ENCODE peak calls at places on chromosomes 3 and 15, in seven cellular contexts. K is GM12878, Y is HFFc6, M is AG04450, B is tibial nerve, P is AG09309, R is endothelial cell. I is an unnamed sample.

GRCh38 chr3:101244212-101244575 is 76.2 kb downstream of the IMPG2 start:
- DNase-seq in R (no peak), K (no peak), P (no peak), Y (no peak), B (no peak), M (no peak), I (no peak)

GRCh38 chr15:27847775-27848710 is 251.1 kb downstream of the OCA2 start:
- DNase-seq in Y (no peak), K (no peak), M (no peak), R (no peak), B (no peak), P (no peak), I (no peak)

GRCh38 chr15:39397883-39398282 is 183.0 kb upstream of the THBS1 start:
- DNase-seq in R (no peak), Y (no peak), M (no peak), B (no peak), P (no peak), K (no peak), I (no peak)

GRCh38 chr3:140777631-140778030 is 99.8 kb downstream of the TRIM42 start:
- DNase-seq in P (no peak), M (no peak), R (no peak), Y (no peak), K (no peak), B (no peak), I (no peak)

GRCh38 chr15:100722551-100723322 is 120.3 kb downstream of the ASB7 start:
- DNase-seq in Y (no peak), M (no peak), B (peak), P (no peak), R (no peak), K (no peak), I (no peak)

GRCh38 chr15:46946953-46947352 is 770.4 kb upstream of the SEMA6D start:
- DNase-seq in M (no peak), B (no peak), P (no peak), Y (no peak), R (no peak), K (no peak), I (no peak)

GRCh38 chr3:13277860-13278531 is 142.1 kb downstream of the NUP210 start:
- DNase-seq in M (no peak), Y (no peak), K (no peak), R (no peak), P (no peak), B (no peak), I (no peak)

GRCh38 chr15:60720493-60721231 is 241.7 kb upstream of the ICE2 start:
- DNase-seq in B (no peak), P (no peak), Y (no peak), R (no peak), M (no peak), K (peak), I (no peak)

GRCh38 chr3:185739264-185739701 is 85.6 kb downstream of the IGF2BP2 start:
- DNase-seq in M (no peak), R (no peak), Y (no peak), P (no peak), B (no peak), K (no peak), I (no peak)

GRCh38 chr3:52215351-52215750 is 10.1 kb downstream of the TLR9 start:
- DNase-seq in K (no peak), R (no peak), B (no peak), Y (no peak), P (no peak), M (no peak), I (no peak)

GRCh38 chr3:5071061-5071460 is 51.0 kb upstream of the ARL8B start:
- DNase-seq in K (no peak), P (peak), M (no peak), R (no peak), Y (peak), B (no peak), I (no peak)

GRCh38 chr15:53869044-53869805 is 109.0 kb upstream of the UNC13C start:
- DNase-seq in M (no peak), Y (peak), P (no peak), K (no peak), B (no peak), R (no peak), I (no peak)

GRCh38 chr3:151795276-151795675 is 18.6 kb upstream of the AADAC start:
- DNase-seq in P (peak), K (no peak), B (no peak), M (peak), Y (peak), R (no peak), I (no peak)

GRCh38 chr3:95588473-95588872 is 1225.9 kb upstream of the EPHA6 start:
- DNase-seq in M (no peak), R (no peak), K (no peak), P (no peak), Y (no peak), B (no peak), I (no peak)

GRCh38 chr3:165339753-165340152 is 143.6 kb upstream of the SLITRK3 start:
- DNase-seq in Y (no peak), R (no peak), P (no peak), B (no peak), K (no peak), M (no peak), I (no peak)

GRCh38 chr3:159620281-159620680 is 368.4 kb upstream of the IL12A start:
- DNase-seq in M (no peak), Y (peak), K (no peak), R (no peak), B (no peak), P (no peak), I (no peak)

GRCh38 chr3:169662215-169663070 is 1.1 kb downstream of the MECOM start:
- DNase-seq in R (peak), Y (peak), B (no peak), P (no peak), K (no peak), M (no peak), I (no peak)

GRCh38 chr3:48466386-48467109 is 20.0 kb downstream of the ATRIP start:
- DNase-seq in Y (no peak), B (no peak), K (no peak), M (no peak), R (no peak), P (no peak), I (no peak)

GRCh38 chr3:192130534-192131132 is 596.7 kb downstream of the FGF12 start:
- DNase-seq in R (peak), Y (peak), K (peak), B (peak), M (no peak), P (no peak), I (no peak)

GRCh38 chr3:52257911-52258310 is 12.4 kb downstream of the PPM1M start:
- DNase-seq in B (no peak), Y (no peak), P (no peak), M (no peak), K (no peak), R (no peak), I (no peak)

GRCh38 chr3:123642957-123643330 is 58.1 kb upstream of the HACD2 start:
- DNase-seq in B (no peak), M (no peak), K (no peak), R (no peak), Y (no peak), P (no peak), I (no peak)

GRCh38 chr15:45166792-45167630 is 20.8 kb downstream of the SHF start:
- DNase-seq in B (peak), Y (peak), K (peak), P (peak), M (peak), R (peak), I (peak)

GRCh38 chr15:100863406-100864198 is 16.0 kb upstream of the ALDH1A3 start:
- DNase-seq in K (no peak), R (no peak), P (no peak), M (peak), Y (no peak), B (no peak), I (no peak)

GRCh38 chr3:71268462-71268999 is 315.0 kb downstream of the FOXP1 start:
- DNase-seq in K (no peak), P (no peak), B (no peak), R (no peak), Y (no peak), M (no peak), I (no peak)

GRCh38 chr3:171986208-171986607 is 53.2 kb upstream of the FNDC3B start:
- DNase-seq in Y (no peak), R (no peak), K (no peak), M (no peak), P (no peak), B (no peak), I (no peak)

GRCh38 chr3:140103986-140104645 is 169.1 kb downstream of the CLSTN2 start:
- DNase-seq in K (no peak), P (no peak), R (no peak), Y (no peak), M (no peak), B (no peak), I (no peak)

GRCh38 chr15:85554852-85555521 is 174.6 kb downstream of the AKAP13 start:
- DNase-seq in M (no peak), R (no peak), P (no peak), Y (no peak), B (no peak), K (no peak), I (no peak)

GRCh38 chr3:12195231-12195630 is 36.5 kb upstream of the TIMP4 start:
- DNase-seq in K (no peak), B (no peak), Y (no peak), M (no peak), P (no peak), R (no peak), I (no peak)

GRCh38 chr3:175940881-175941280 is 1081.7 kb downstream of the NAALADL2 start:
- DNase-seq in M (no peak), B (no peak), K (no peak), R (no peak), P (no peak), Y (no peak), I (no peak)

GRCh38 chr3:197366301-197367044 is 68.1 kb upstream of the DLG1 start:
- DNase-seq in Y (no peak), K (no peak), P (no peak), B (no peak), M (no peak), R (no peak), I (no peak)

GRCh38 chr15:33737687-33738606 is 230.3 kb upstream of the CHRM5 start:
- DNase-seq in R (peak), M (no peak), P (no peak), K (no peak), Y (peak), B (peak), I (peak)

GRCh38 chr3:99484871-99485270 is 153.5 kb upstream of the COL8A1 start:
- DNase-seq in P (no peak), R (no peak), M (no peak), Y (no peak), K (no peak), B (no peak), I (no peak)

GRCh38 chr3:111848246-111848645 is 10.8 kb upstream of the PHLDB2 start:
- DNase-seq in B (no peak), Y (no peak), M (no peak), P (no peak), K (no peak), R (no peak), I (no peak)

GRCh38 chr3:181713673-181714270 is 2.0 kb downstream of the SOX2 start:
- DNase-seq in M (no peak), B (no peak), P (no peak), K (no peak), R (no peak), Y (no peak), I (no peak)

GRCh38 chr3:129490273-129490675 is 38.2 kb upstream of the RHO start:
- DNase-seq in P (peak), Y (peak), M (peak), K (peak), R (peak), B (peak), I (peak)
- TF ChIP-seq CTCF in P (peak), Y (peak), M (peak), K (peak), R (peak), B (peak), I (peak)

GRCh38 chr3:62632510-62633294 is 242.5 kb downstream of the CADPS start:
- DNase-seq in M (no peak), R (no peak), B (no peak), Y (no peak), P (no peak), K (no peak), I (no peak)
- TF ChIP-seq CTCF in M (peak), R (no peak), B (no peak), Y (peak), P (peak), K (no peak), I (peak)

DNA sequence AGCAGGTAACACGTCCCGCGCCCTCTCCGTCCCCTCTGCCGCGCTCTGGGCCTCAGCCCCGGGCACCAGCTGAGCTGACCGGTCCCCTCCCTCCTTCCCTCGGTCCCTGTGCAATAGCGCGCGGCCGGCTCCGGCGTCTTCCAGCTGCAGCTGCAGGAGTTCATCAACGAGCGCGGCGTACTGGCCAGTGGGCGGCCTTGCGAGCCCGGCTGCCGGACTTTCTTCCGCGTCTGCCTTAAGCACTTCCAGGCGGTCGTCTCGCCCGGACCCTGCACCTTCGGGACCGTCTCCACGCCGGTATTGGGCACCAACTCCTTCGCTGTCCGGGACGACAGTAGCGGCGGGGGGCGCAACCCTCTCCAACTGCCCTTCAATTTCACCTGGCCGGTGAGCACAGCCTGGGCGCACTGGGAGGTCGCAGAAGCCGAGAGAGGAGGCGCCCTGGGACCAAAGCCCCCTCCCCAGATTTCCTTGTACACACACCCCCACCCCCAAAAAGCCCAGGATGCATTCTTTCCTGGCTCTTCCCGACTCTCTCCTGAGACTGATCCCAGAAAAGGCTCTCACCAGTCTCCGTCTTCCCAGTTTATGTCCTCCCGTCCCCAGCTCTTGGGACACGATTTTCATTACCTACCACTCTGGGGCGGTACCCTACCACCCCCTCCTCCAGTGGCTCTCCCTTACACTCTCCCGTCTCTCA is 740 bp downstream of the DLL4 start:
- DNase-seq in R (no peak), P (no peak), B (peak), Y (no peak), M (no peak), K (no peak), I (no peak)
- TF ChIP-seq CTCF in R (no peak), P (no peak), B (no peak), Y (no peak), M (no peak), K (no peak), I (no peak)

GRCh38 chr15:73982251-73982962 is 9.7 kb downstream of the STOML1 start:
- DNase-seq in B (peak), K (no peak), P (peak), M (peak), R (no peak), Y (peak), I (no peak)
- TF ChIP-seq CTCF in B (no peak), K (no peak), P (no peak), M (no peak), R (no peak), Y (no peak), I (no peak)